ENCODE peak calls at places on chromosome 2, in eight cellular contexts. M is cardiac fibroblast, C is NB4, N is neural progenitor cell, P is kidney epithelial cell, I is endodermal cell, T is transverse colon, O is MM.1S. U is an unnamed sample.

GRCh38 chr2:67970071-67970470 is 92.7 kb downstream of the C1D start:
- DNase-seq in M (no peak), T (no peak), C (no peak), O (no peak), N (no peak), P (no peak), I (no peak), U (no peak)

GRCh38 chr2:202120827-202121226 is 47.8 kb downstream of the KIAA2012 start:
- DNase-seq in M (no peak), T (no peak), P (no peak), O (no peak), N (no peak), C (no peak), I (no peak), U (no peak)

GRCh38 chr2:227577555-227577954 is 21.1 kb upstream of the SCYGR2 start:
- DNase-seq in N (no peak), P (no peak), O (no peak), I (no peak), M (no peak), T (no peak), C (no peak), U (no peak)

GRCh38 chr2:59389240-59389639 is 1148.1 kb upstream of the FANCL start:
- DNase-seq in M (no peak), T (no peak), N (no peak), I (no peak), P (peak), C (no peak), O (no peak), U (no peak)

GRCh38 chr2:177338177-177338721 is 54.3 kb upstream of the AGPS start:
- DNase-seq in M (peak), T (no peak), N (no peak), C (no peak), O (no peak), I (no peak), P (peak), U (peak)

GRCh38 chr2:174552891-174553290 is 44.7 kb downstream of the WIPF1 start:
- DNase-seq in N (no peak), T (no peak), P (no peak), I (no peak), M (peak), O (no peak), C (no peak), U (no peak)

GRCh38 chr2:197266477-197266876 is 44.1 kb downstream of the ANKRD44 start:
- DNase-seq in N (no peak), O (no peak), M (no peak), P (no peak), T (no peak), I (no peak), C (no peak), U (no peak)

GRCh38 chr2:163471947-163472346 is 263.9 kb downstream of the FIGN start:
- DNase-seq in N (peak), M (peak), P (no peak), I (peak), T (no peak), C (peak), O (no peak), U (peak)

GRCh38 chr2:219104107-219105050 is 43.7 kb upstream of the IHH start:
- DNase-seq in C (peak), M (peak), P (no peak), O (peak), N (peak), T (no peak), I (peak), U (peak)

GRCh38 chr2:154013514-154013913 is 141.8 kb downstream of the GALNT13 start:
- DNase-seq in P (no peak), T (no peak), O (no peak), N (no peak), I (no peak), M (no peak), C (no peak), U (no peak)

GRCh38 chr2:5691659-5692529 is at the start of gene SOX11:
- DNase-seq in N (peak), C (no peak), O (no peak), P (peak), I (peak), T (peak), M (no peak), U (peak)

GRCh38 chr2:38981670-38982357 is 92.1 kb downstream of the ARHGEF33 start:
- DNase-seq in I (no peak), P (no peak), O (no peak), M (no peak), T (no peak), N (no peak), C (no peak), U (no peak)

GRCh38 chr2:26588576-26588975 is 52.6 kb downstream of the CIB4 start:
- DNase-seq in O (no peak), T (no peak), I (peak), N (no peak), C (no peak), P (no peak), M (no peak), U (no peak)

GRCh38 chr2:100821255-100821912 is 1.4 kb downstream of the NPAS2 start:
- DNase-seq in O (no peak), P (no peak), T (no peak), C (no peak), I (no peak), M (peak), N (peak), U (peak)

GRCh38 chr2:1862881-1863280 is 118.6 kb upstream of the PXDN start:
- DNase-seq in M (no peak), I (no peak), C (no peak), N (no peak), T (no peak), O (no peak), P (no peak), U (no peak)

GRCh38 chr2:109558076-109558882 is 55.5 kb downstream of the SEPTIN10 start:
- DNase-seq in P (peak), T (peak), O (no peak), N (no peak), C (peak), M (peak), I (no peak), U (peak)

GRCh38 chr2:176682278-176682677 is 413.0 kb downstream of the MTX2 start:
- DNase-seq in C (no peak), P (no peak), M (peak), O (no peak), I (no peak), N (no peak), T (no peak), U (no peak)

GRCh38 chr2:48715042-48715899 is 40.3 kb downstream of the LHCGR start:
- DNase-seq in C (no peak), I (no peak), O (no peak), P (peak), T (peak), M (peak), N (no peak), U (no peak)

GRCh38 chr2:162560291-162560690 is 216.4 kb downstream of the GCA start:
- DNase-seq in P (no peak), C (no peak), M (no peak), T (no peak), N (no peak), I (no peak), O (no peak), U (no peak)

GRCh38 chr2:9846554-9846953 is 3.3 kb downstream of the TAF1B start:
- DNase-seq in P (no peak), T (no peak), M (peak), N (no peak), I (no peak), O (no peak), C (no peak), U (no peak)

DNA sequence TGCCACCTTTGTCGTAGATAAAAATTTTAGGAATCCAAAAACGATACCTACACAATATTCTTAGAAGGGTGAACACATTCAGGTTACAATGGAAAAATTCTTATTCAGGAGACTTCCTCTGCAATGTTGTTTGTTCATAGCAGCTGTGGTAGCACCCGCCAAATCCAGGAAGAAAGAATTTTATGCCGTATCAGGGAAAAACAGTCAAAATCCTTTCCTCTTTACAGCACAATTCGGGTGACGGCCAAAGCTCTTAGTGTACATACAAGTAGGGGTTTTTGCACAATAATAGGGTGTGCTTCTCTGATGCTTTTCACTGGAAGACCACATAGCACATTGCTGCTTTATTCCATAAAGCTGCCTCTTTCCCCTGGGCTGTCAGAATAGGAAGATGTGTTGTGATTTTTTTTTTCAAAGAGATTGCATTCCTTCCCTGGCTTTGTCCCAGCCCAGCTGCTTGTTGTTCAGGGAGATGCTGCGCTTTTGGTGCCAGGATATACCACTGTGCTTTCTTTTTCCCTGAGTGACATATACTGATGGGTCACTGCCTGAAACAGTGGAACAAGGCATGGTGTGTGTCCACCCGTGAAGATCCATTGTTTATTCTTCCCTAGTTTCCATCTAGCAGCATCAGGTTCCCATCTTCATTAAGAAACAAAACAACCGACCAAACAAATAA is 27.2 kb upstream of the LANCL1 start:
- DNase-seq in P (no peak), O (no peak), T (no peak), M (peak), I (no peak), N (peak), C (no peak), U (peak)
- H3K4me3 ChIP-seq in P (no peak), O (no peak), T (no peak), M (no peak), I (no peak), N (no peak), C (no peak), U (no peak)

GRCh38 chr2:211089127-211089526 is 532.7 kb downstream of the CPS1 start:
- DNase-seq in M (no peak), O (peak), I (no peak), N (no peak), P (no peak), C (no peak), T (no peak), U (no peak)

DNA sequence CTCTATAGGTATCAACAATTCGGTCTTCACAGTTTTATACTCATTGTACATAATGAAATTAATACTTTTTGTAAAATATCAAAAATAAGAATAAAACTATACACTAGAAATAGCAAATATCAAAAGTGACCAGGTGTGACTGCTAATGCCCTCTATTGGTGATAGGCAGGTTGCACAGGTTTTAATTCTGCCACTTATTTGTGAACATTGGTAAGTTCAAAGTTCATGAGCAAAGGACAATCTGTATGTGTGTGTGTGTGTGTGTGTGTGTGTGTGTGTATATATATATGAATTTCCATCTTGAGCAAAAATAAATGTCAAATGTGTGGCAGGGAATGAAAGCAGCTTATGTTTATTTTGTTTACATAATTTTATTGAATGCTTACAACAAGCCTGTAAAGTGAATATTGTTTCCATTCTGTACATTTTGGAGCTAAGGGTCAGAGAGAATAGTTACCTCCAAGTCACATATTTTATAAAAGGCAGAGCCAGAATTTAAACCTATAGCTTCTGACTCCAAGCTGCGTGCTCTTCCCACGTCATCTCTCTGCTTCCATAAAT is 537.4 kb downstream of the CPS1 start:
- DNase-seq in P (no peak), N (no peak), T (no peak), I (no peak), M (peak), C (peak), O (peak), U (no peak)
- TF ChIP-seq CTCF in P (peak), N (peak), T (no peak), I (peak), M (peak), C (peak), O (peak), U (peak)

GRCh38 chr2:28586864-28587263 is 91.0 kb downstream of the PLB1 start:
- DNase-seq in O (peak), N (no peak), P (no peak), M (no peak), T (no peak), C (no peak), I (no peak), U (no peak)
- H3K4me3 ChIP-seq in O (no peak), N (no peak), P (no peak), M (no peak), T (no peak), C (no peak), I (no peak), U (no peak)

GRCh38 chr2:50782543-50782942 is 249.4 kb downstream of the NRXN1 start:
- DNase-seq in M (no peak), I (no peak), O (no peak), T (no peak), P (no peak), N (no peak), C (no peak), U (peak)

GRCh38 chr2:50783116-50783515 is 248.8 kb downstream of the NRXN1 start:
- DNase-seq in P (no peak), M (no peak), C (no peak), T (no peak), O (no peak), N (no peak), I (no peak), U (no peak)

GRCh38 chr2:50787636-50788035 is 244.3 kb downstream of the NRXN1 start:
- DNase-seq in M (no peak), O (no peak), I (no peak), P (no peak), T (no peak), N (no peak), C (no peak), U (no peak)

GRCh38 chr2:50785781-50786180 is 246.2 kb downstream of the NRXN1 start:
- DNase-seq in T (no peak), O (no peak), M (no peak), I (no peak), P (no peak), N (no peak), C (no peak), U (no peak)

DNA sequence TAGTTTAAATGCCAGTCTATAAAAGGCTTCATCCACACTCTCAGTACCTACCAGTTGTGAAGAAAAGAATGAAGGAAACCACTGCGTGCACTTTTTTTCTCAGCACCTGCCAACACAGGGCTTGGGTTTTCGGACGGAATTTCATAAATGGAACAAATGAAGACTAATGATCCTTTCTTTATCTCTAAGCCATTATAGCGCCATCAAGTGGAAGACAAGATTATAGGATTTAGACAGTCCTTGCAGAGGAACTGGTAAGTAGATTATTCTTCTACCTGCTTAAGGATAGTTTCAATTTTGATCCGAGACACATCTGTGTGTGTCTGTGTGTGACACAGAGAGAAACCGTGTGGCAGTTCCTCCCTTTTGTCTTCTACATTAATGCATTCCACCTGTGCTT is 245.6 kb downstream of the NRXN1 start:
- DNase-seq in C (no peak), P (no peak), M (no peak), I (no peak), N (peak), T (no peak), O (no peak), U (no peak)
- TF ChIP-seq CTCF in C (no peak), P (no peak), M (no peak), I (peak), N (peak), T (no peak), O (no peak), U (no peak)

GRCh38 chr2:54808642-54809041 is 85.2 kb downstream of the EML6 start:
- DNase-seq in N (no peak), M (no peak), T (no peak), O (no peak), C (no peak), P (no peak), I (no peak), U (no peak)
- H3K4me3 ChIP-seq in N (no peak), M (no peak), T (no peak), O (no peak), C (no peak), P (no peak), I (no peak), U (no peak)

DNA sequence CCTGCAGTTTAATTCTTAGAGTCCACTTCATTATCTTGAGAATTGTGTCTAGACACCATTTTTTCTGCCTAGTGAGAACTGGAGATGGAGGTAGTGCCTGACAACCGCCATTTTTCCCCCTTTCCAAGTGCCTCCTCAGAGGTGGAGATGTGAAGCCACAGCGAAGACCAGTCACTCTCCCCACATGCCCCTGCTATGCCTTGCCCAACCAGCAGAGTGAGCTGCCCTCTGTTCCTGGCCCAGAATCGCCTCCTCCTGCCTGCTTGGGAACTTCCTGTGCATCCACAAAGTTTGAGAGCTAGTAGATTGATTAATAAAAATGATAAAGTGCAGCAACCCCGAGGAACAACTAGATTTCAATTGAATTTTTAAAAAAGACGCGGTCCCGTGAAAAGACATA is 123.3 kb downstream of the CLIP4 start:
- DNase-seq in M (peak), I (peak), O (no peak), C (peak), P (no peak), N (peak), T (no peak), U (no peak)
- TF ChIP-seq CTCF in M (peak), I (peak), O (peak), C (peak), P (peak), N (peak), T (peak), U (peak)

DNA sequence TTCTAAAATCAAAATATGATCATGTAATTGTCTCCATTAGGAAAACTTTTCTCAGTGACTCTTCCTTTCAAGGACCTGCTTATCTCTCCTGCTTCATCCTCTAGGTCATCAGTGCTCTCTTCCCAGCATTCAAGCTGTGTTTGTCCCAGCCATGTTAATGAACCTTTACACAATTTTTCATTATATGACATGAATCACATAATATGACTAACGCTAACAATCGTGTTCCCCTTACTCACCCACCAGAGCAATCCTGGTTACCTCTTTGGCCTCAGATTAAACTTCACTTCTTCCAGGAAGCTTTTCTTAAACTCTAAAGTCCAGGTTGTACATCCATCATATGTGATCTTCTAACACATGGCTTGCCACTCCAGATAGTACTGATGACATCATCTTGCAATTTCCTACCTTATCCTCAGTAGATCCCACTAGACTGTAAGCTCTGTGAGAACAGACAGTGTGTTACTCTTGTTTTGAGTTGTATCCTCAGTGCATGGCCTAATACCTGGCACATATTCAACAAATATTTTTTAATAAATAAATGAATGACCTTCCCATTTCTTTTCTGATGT is 882.9 kb upstream of the ZEB2 start:
- DNase-seq in O (no peak), N (no peak), M (peak), C (no peak), I (no peak), T (no peak), P (no peak), U (no peak)
- H3K4me3 ChIP-seq in O (no peak), N (no peak), M (no peak), C (no peak), I (no peak), T (no peak), P (no peak), U (no peak)

DNA sequence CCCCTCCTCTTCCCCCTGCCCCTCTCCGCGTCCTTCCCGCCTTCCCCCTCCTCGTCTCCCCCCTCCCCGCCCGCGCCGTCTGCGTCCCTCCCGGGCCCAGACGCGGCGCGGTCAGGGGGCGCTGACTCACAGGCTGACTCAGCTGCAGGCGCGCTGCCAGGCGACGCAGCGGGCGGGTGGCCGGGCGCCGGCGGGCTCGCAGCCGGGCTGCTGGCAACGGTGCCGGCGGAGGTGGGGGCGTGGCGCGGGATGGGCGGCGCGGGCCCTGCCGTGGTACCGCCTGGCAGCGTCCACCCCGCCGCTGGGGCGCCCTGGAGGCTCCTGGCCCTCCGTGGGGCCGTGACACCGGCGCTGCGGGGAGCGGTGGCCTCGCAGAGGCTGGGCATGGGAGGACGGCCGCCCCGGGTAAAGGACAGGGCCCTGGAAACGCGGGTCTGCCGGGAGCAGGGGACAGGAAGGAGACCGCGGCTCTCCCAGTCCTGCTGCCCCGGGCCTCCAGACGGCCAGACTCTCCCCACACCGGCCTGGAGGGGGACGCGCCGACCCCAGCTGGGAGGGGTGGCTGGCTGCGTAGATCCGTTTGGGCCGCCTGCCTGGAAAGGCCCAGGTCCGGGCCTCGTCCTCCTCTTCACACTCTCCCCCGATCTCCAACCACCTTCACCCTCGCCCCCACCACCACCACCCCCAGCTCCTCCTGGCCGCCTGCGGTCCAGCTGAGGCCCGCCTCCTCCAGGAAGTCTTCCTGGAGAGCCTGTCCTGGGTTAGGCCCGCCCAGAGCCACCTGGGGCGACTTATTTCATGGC is 10.0 kb upstream of the PROC start:
- DNase-seq in I (peak), M (peak), O (peak), C (peak), T (peak), P (no peak), N (peak), U (peak)
- TF ChIP-seq CTCF in I (no peak), M (no peak), O (no peak), C (no peak), T (no peak), P (no peak), N (no peak), U (no peak)